ENCODE peak calls at places on chromosome 18, in six cellular contexts. One of them, this sample, is unnamed.

GRCh38 chr18:51383116-51383515 is 185.6 kb upstream of the MEX3C start:
- DNase-seq in NCI-H82: no peak
- DNase-seq in activated CD4-positive, alpha-beta T cell treated with anti-CD3 and anti-CD28 coated beads for 4 hours: no peak
- DNase-seq in HCT116: no peak
- DNase-seq in immature natural killer cell: no peak
- DNase-seq in activated T-cell treated with anti-CD3 and anti-CD28 coated beads for 48 hours: no peak
- DNase-seq in this sample: no peak

GRCh38 chr18:50432915-50433314 is 58.1 kb downstream of the SKA1 start:
- DNase-seq in NCI-H82: no peak
- DNase-seq in activated CD4-positive, alpha-beta T cell treated with anti-CD3 and anti-CD28 coated beads for 4 hours: no peak
- DNase-seq in HCT116: no peak
- DNase-seq in immature natural killer cell: no peak
- DNase-seq in activated T-cell treated with anti-CD3 and anti-CD28 coated beads for 48 hours: no peak
- DNase-seq in this sample: no peak

GRCh38 chr18:34224423-34225217 is at the start of gene NOL4:
- DNase-seq in NCI-H82: peak
- DNase-seq in activated CD4-positive, alpha-beta T cell treated with anti-CD3 and anti-CD28 coated beads for 4 hours: no peak
- DNase-seq in HCT116: no peak
- DNase-seq in immature natural killer cell: no peak
- DNase-seq in activated T-cell treated with anti-CD3 and anti-CD28 coated beads for 48 hours: no peak
- DNase-seq in this sample: no peak

GRCh38 chr18:5414546-5414945 is 119.0 kb upstream of the ZBTB14 start:
- DNase-seq in NCI-H82: no peak
- DNase-seq in activated CD4-positive, alpha-beta T cell treated with anti-CD3 and anti-CD28 coated beads for 4 hours: no peak
- DNase-seq in HCT116: no peak
- DNase-seq in immature natural killer cell: no peak
- DNase-seq in activated T-cell treated with anti-CD3 and anti-CD28 coated beads for 48 hours: no peak
- DNase-seq in this sample: no peak

GRCh38 chr18:80168982-80169381 is 59.9 kb downstream of the ADNP2 start:
- DNase-seq in NCI-H82: no peak
- DNase-seq in activated CD4-positive, alpha-beta T cell treated with anti-CD3 and anti-CD28 coated beads for 4 hours: no peak
- DNase-seq in HCT116: no peak
- DNase-seq in immature natural killer cell: no peak
- DNase-seq in activated T-cell treated with anti-CD3 and anti-CD28 coated beads for 48 hours: no peak
- DNase-seq in this sample: no peak

GRCh38 chr18:39489426-39489825 is 1923.8 kb upstream of the CELF4 start:
- DNase-seq in NCI-H82: peak
- DNase-seq in activated CD4-positive, alpha-beta T cell treated with anti-CD3 and anti-CD28 coated beads for 4 hours: no peak
- DNase-seq in HCT116: no peak
- DNase-seq in immature natural killer cell: no peak
- DNase-seq in activated T-cell treated with anti-CD3 and anti-CD28 coated beads for 48 hours: no peak
- DNase-seq in this sample: no peak

GRCh38 chr18:54774423-54774822 is 53.9 kb upstream of the RAB27B start:
- DNase-seq in NCI-H82: no peak
- DNase-seq in activated CD4-positive, alpha-beta T cell treated with anti-CD3 and anti-CD28 coated beads for 4 hours: no peak
- DNase-seq in HCT116: no peak
- DNase-seq in immature natural killer cell: no peak
- DNase-seq in activated T-cell treated with anti-CD3 and anti-CD28 coated beads for 48 hours: no peak
- DNase-seq in this sample: no peak

GRCh38 chr18:25516747-25517498 is 165.0 kb upstream of the ZNF521 start:
- DNase-seq in NCI-H82: no peak
- DNase-seq in activated CD4-positive, alpha-beta T cell treated with anti-CD3 and anti-CD28 coated beads for 4 hours: no peak
- DNase-seq in HCT116: no peak
- DNase-seq in immature natural killer cell: no peak
- DNase-seq in activated T-cell treated with anti-CD3 and anti-CD28 coated beads for 48 hours: no peak
- DNase-seq in this sample: no peak

GRCh38 chr18:14189858-14190257 is 57.6 kb upstream of the ZNF519 start:
- DNase-seq in NCI-H82: no peak
- DNase-seq in activated CD4-positive, alpha-beta T cell treated with anti-CD3 and anti-CD28 coated beads for 4 hours: no peak
- DNase-seq in HCT116: peak
- DNase-seq in immature natural killer cell: no peak
- DNase-seq in activated T-cell treated with anti-CD3 and anti-CD28 coated beads for 48 hours: peak
- DNase-seq in this sample: no peak

GRCh38 chr18:210075-210474 is 51.7 kb downstream of the USP14 start:
- DNase-seq in NCI-H82: no peak
- DNase-seq in activated CD4-positive, alpha-beta T cell treated with anti-CD3 and anti-CD28 coated beads for 4 hours: no peak
- DNase-seq in HCT116: no peak
- DNase-seq in immature natural killer cell: no peak
- DNase-seq in activated T-cell treated with anti-CD3 and anti-CD28 coated beads for 48 hours: no peak
- DNase-seq in this sample: no peak

GRCh38 chr18:79493801-79494211 is 98.1 kb downstream of the NFATC1 start:
- DNase-seq in NCI-H82: no peak
- DNase-seq in activated CD4-positive, alpha-beta T cell treated with anti-CD3 and anti-CD28 coated beads for 4 hours: no peak
- DNase-seq in HCT116: no peak
- DNase-seq in immature natural killer cell: no peak
- DNase-seq in activated T-cell treated with anti-CD3 and anti-CD28 coated beads for 48 hours: no peak
- DNase-seq in this sample: peak

GRCh38 chr18:55250729-55251128 is 291.5 kb upstream of the CCDC68 start:
- DNase-seq in NCI-H82: no peak
- DNase-seq in activated CD4-positive, alpha-beta T cell treated with anti-CD3 and anti-CD28 coated beads for 4 hours: no peak
- DNase-seq in HCT116: no peak
- DNase-seq in immature natural killer cell: no peak
- DNase-seq in activated T-cell treated with anti-CD3 and anti-CD28 coated beads for 48 hours: no peak
- DNase-seq in this sample: no peak

GRCh38 chr18:69261436-69261835 is 139.3 kb upstream of the DOK6 start:
- DNase-seq in NCI-H82: no peak
- DNase-seq in activated CD4-positive, alpha-beta T cell treated with anti-CD3 and anti-CD28 coated beads for 4 hours: no peak
- DNase-seq in HCT116: no peak
- DNase-seq in immature natural killer cell: no peak
- DNase-seq in activated T-cell treated with anti-CD3 and anti-CD28 coated beads for 48 hours: no peak
- DNase-seq in this sample: no peak

GRCh38 chr18:62914868-62915267 is 199.5 kb downstream of the PHLPP1 start:
- DNase-seq in NCI-H82: no peak
- DNase-seq in activated CD4-positive, alpha-beta T cell treated with anti-CD3 and anti-CD28 coated beads for 4 hours: no peak
- DNase-seq in HCT116: no peak
- DNase-seq in immature natural killer cell: no peak
- DNase-seq in activated T-cell treated with anti-CD3 and anti-CD28 coated beads for 48 hours: no peak
- DNase-seq in this sample: no peak

GRCh38 chr18:35982404-35983114 is 10.1 kb downstream of the RMP24 start:
- DNase-seq in NCI-H82: no peak
- DNase-seq in activated CD4-positive, alpha-beta T cell treated with anti-CD3 and anti-CD28 coated beads for 4 hours: no peak
- DNase-seq in HCT116: no peak
- DNase-seq in immature natural killer cell: no peak
- DNase-seq in activated T-cell treated with anti-CD3 and anti-CD28 coated beads for 48 hours: no peak
- DNase-seq in this sample: no peak

GRCh38 chr18:7132356-7133115 is 14.9 kb upstream of the LAMA1 start:
- DNase-seq in NCI-H82: peak
- DNase-seq in activated CD4-positive, alpha-beta T cell treated with anti-CD3 and anti-CD28 coated beads for 4 hours: no peak
- DNase-seq in HCT116: no peak
- DNase-seq in immature natural killer cell: no peak
- DNase-seq in activated T-cell treated with anti-CD3 and anti-CD28 coated beads for 48 hours: no peak
- DNase-seq in this sample: no peak

GRCh38 chr18:25826823-25827617 is 263.4 kb downstream of the SS18 start:
- DNase-seq in NCI-H82: peak
- DNase-seq in activated CD4-positive, alpha-beta T cell treated with anti-CD3 and anti-CD28 coated beads for 4 hours: no peak
- DNase-seq in HCT116: no peak
- DNase-seq in immature natural killer cell: no peak
- DNase-seq in activated T-cell treated with anti-CD3 and anti-CD28 coated beads for 48 hours: no peak
- DNase-seq in this sample: no peak

GRCh38 chr18:70333757-70334156 is 44.9 kb downstream of the SOCS6 start:
- DNase-seq in NCI-H82: no peak
- DNase-seq in activated CD4-positive, alpha-beta T cell treated with anti-CD3 and anti-CD28 coated beads for 4 hours: no peak
- DNase-seq in HCT116: peak
- DNase-seq in immature natural killer cell: no peak
- DNase-seq in activated T-cell treated with anti-CD3 and anti-CD28 coated beads for 48 hours: no peak
- DNase-seq in this sample: no peak

GRCh38 chr18:78770149-78771139 is 209.2 kb upstream of the SALL3 start:
- DNase-seq in NCI-H82: no peak
- DNase-seq in activated CD4-positive, alpha-beta T cell treated with anti-CD3 and anti-CD28 coated beads for 4 hours: no peak
- DNase-seq in HCT116: no peak
- DNase-seq in immature natural killer cell: no peak
- DNase-seq in activated T-cell treated with anti-CD3 and anti-CD28 coated beads for 48 hours: no peak
- DNase-seq in this sample: no peak

This sample was measured in activated naive CD4-positive, alpha-beta T cell treated with anti-CD3 and anti-CD28 coated beads, Interleukin-2, amount 50 U/mL, for 16 hours.